ENCODE peak calls at places on chromosomes 7 and 10, in ten cellular contexts. C is GM23338, A is psoas muscle, M is A549, I is choroid plexus epithelial cell, X is upper lobe of right lung, K is mesenchymal stem cell, G is MM.1S, U is bronchial epithelial cell, J is AG09309. B is an unnamed sample.

GRCh38 chr10:27356738-27357137 is 116.1 kb upstream of the ACBD5 start:
- DNase-seq in K (no peak), G (no peak), M (no peak), J (no peak), U (no peak), I (no peak), C (no peak), X (no peak), A (no peak), B (no peak)

GRCh38 chr10:21458496-21458895 is 67.0 kb downstream of the SKIDA1 start:
- DNase-seq in I (no peak), U (peak; percentile 19), C (no peak), K (no peak), A (no peak), G (no peak), J (no peak), X (no peak), M (no peak), B (no peak)

GRCh38 chr10:6065845-6066244 is 3.7 kb upstream of the IL2RA start:
- DNase-seq in U (no peak), M (no peak), A (no peak), X (no peak), K (no peak), C (no peak), J (no peak), I (peak; percentile 63), G (no peak), B (peak; percentile 79)

GRCh38 chr7:129285195-129285594 is 60.4 kb downstream of the AHCYL2 start:
- DNase-seq in C (no peak), G (no peak), K (no peak), U (no peak), X (no peak), M (no peak), J (no peak), A (no peak), I (peak; percentile 41), B (no peak)

GRCh38 chr10:100370561-100370975 is 23.5 kb downstream of the SCD start:
- DNase-seq in A (no peak), J (peak; percentile 4), C (no peak), U (peak; percentile 88), G (peak; percentile 62), I (no peak), M (peak; percentile 73), X (no peak), K (peak; percentile 78), B (no peak)

GRCh38 chr7:22346383-22347107 is 10.4 kb downstream of the RAPGEF5 start:
- DNase-seq in A (no peak), J (no peak), C (no peak), U (peak; percentile 97), M (no peak), K (no peak), G (no peak), X (no peak), I (no peak), B (no peak)

GRCh38 chr10:35448687-35449662 is 112.7 kb downstream of the CCNY start:
- DNase-seq in K (peak; percentile 13), M (no peak), I (peak; percentile 48), U (peak; percentile 22), C (no peak), A (no peak), X (no peak), J (no peak), G (no peak), B (peak; percentile 80)

GRCh38 chr10:86319626-86320025 is 47.0 kb downstream of the GRID1 start:
- DNase-seq in G (no peak), M (no peak), K (no peak), X (peak; percentile 10), C (no peak), U (no peak), J (no peak), I (no peak), A (no peak), B (no peak)

GRCh38 chr7:24378871-24379608 is 95.0 kb downstream of the NPY start:
- DNase-seq in C (no peak), U (peak; percentile 93), X (peak; percentile 68), G (no peak), K (peak; percentile 62), M (peak; percentile 5), I (peak; percentile 84), J (no peak), A (no peak), B (peak; percentile 13)

GRCh38 chr7:24383055-24383454 is 99.1 kb downstream of the NPY start:
- DNase-seq in G (no peak), J (no peak), X (no peak), K (no peak), A (no peak), I (no peak), U (no peak), M (no peak), C (no peak), B (no peak)

GRCh38 chr7:24384362-24385030 is 100.5 kb downstream of the NPY start:
- DNase-seq in C (no peak), K (no peak), J (no peak), G (peak; percentile 47), I (peak; percentile 3), X (no peak), A (no peak), U (no peak), M (no peak), B (no peak)

GRCh38 chr7:24381919-24382505 is 98.0 kb downstream of the NPY start:
- DNase-seq in U (peak; percentile 43), I (peak; percentile 47), G (peak; percentile 30), J (no peak), C (peak; percentile 59), A (no peak), M (peak; percentile 10), K (peak; percentile 49), X (no peak), B (peak; percentile 10)
- H3K4me3 ChIP-seq in U (no peak overlapping the region), I (no peak overlapping the region), G (no peak overlapping the region), J (no peak overlapping the region), C (no peak overlapping the region), A (no peak overlapping the region), M (no peak overlapping the region), K (no peak overlapping the region), X (no peak overlapping the region), B (no peak overlapping the region)

DNA sequence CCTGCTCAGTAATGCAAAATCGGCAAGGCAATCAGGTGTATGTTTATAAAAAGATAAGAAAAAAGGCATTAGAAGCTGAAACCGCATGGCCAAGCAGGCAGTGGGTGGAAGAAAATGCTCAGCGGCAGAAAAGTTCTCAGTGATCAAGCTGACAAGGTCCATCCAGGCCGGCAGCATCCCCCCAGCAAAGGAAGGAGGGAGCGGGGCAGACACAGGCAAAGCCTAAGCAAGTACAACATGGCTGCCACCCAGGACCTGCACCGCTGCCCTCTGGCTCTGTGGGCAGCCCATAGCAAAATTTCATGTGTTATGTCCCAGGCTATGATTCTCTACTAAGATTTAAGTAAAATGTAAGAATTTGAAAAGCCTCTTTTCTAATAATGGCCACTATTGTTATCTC is 45.4 kb downstream of the MRPS24 start:
- DNase-seq in A (no peak), M (no peak), X (no peak), G (no peak), U (no peak), I (no peak), J (no peak), K (no peak), C (no peak), B (no peak)
- H3K4me3 ChIP-seq in A (no peak overlapping the region), M (no peak overlapping the region), X (no peak overlapping the region), G (no peak overlapping the region), U (no peak overlapping the region), I (no peak overlapping the region), J (no peak overlapping the region), K (no peak overlapping the region), C (no peak overlapping the region), B (no peak overlapping the region)

GRCh38 chr10:19017491-19017890 is 31.1 kb upstream of the MALRD1 start:
- DNase-seq in X (no peak), U (no peak), M (no peak), I (no peak), K (no peak), G (no peak), C (no peak), J (no peak), A (no peak), B (no peak)

GRCh38 chr10:19021162-19021561 is 27.4 kb upstream of the MALRD1 start:
- DNase-seq in J (no peak), A (no peak), M (no peak), X (no peak), K (no peak), I (no peak), G (no peak), U (no peak), C (peak; percentile 6), B (no peak)
- H3K4me3 ChIP-seq in J (no peak overlapping the region), A (no peak overlapping the region), M (no peak overlapping the region), X (no peak overlapping the region), K (no peak overlapping the region), I (no peak overlapping the region), G (no peak overlapping the region), U (no peak overlapping the region), C (no peak overlapping the region), B (no peak overlapping the region)

GRCh38 chr10:14602807-14603538 is 171.7 kb downstream of the FAM107B start:
- DNase-seq in G (no peak), C (peak; percentile 27), K (peak; percentile 16), A (no peak), J (no peak), U (no peak), I (peak; percentile 16), X (no peak), M (no peak), B (no peak)

GRCh38 chr10:14600065-14600464 is 174.6 kb downstream of the FAM107B start:
- DNase-seq in X (no peak), G (no peak), U (no peak), I (no peak), A (no peak), M (no peak), K (no peak), J (no peak), C (no peak), B (no peak)

GRCh38 chr10:14604181-14605142 is 170.2 kb downstream of the FAM107B start:
- DNase-seq in A (peak; percentile 83), I (peak; percentile 75), M (peak; percentile 69), J (no peak), X (peak; percentile 92), U (peak; percentile 20), C (peak; percentile 74), G (peak; percentile 86), K (peak; percentile 73), B (peak; percentile 88)

GRCh38 chr10:14603539-14604102 is 171.1 kb downstream of the FAM107B start:
- DNase-seq in M (no peak), I (no peak), X (peak; percentile 70), A (peak; percentile 31), K (peak; percentile 37), C (peak; percentile 41), J (no peak), G (peak; percentile 35), U (no peak), B (no peak)

DNA sequence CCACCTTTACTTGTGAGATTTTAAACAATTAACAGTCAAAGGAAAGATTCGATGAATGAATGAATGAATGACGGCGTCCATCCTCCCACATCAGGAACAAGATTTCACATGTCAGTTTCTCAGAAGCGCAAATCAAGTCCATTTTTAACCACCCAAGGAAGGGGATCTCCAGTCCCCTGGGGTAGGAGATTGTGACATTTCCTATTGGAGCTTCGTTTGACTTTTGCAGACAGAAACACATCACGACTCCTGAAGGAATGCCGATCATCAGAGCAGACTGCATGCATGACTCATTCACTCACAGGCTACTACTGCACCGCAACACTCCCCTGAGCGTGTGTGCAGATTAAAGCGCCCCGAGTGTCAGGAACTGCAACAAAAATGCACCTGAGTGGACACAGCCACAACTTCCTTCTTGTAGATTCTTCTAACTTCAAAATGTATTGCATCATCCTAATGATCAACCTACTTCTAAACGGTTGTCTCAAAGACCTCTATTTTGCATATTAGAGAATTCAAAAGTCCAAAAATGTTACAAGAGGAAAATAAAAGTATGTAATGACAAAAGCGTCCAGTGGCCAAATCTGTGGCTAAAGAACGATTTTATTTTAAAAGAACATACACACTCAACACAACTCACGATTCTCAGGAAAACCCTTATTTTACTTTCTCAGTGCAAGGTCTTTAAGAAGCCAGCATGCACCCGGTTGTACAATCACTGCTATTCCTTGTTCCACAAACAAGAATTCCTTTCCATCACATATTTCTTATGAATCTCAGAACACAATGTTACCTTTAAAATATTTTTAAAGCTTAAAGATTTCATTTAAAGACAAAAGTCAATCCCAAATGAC is 172.6 kb downstream of the FAM107B start:
- DNase-seq in X (no peak), C (no peak), I (peak; percentile 86), G (peak; percentile 76), K (peak; percentile 94), U (peak; percentile 85), J (no peak), A (no peak), M (peak; percentile 74), B (peak; percentile 28)
- H3K4me3 ChIP-seq in X (peak overlapping the region; percentile 74), C (no peak overlapping the region), I (peak overlapping the region; percentile 11), G (peak overlapping the region; percentile 78), K (no peak overlapping the region), U (no peak overlapping the region), J (peak overlapping the region; percentile 7), A (no peak overlapping the region), M (peak overlapping the region; percentile 98), B (no peak overlapping the region)